ENCODE peak calls at places on chromosomes 13 and 19, in ten cellular contexts. One of them, this sample, is unnamed.

GRCh38 chr13:29978211-29978610 is 127.8 kb upstream of the UBL3 start:
- DNase-seq in pons: no peak
- DNase-seq in left colon: no peak
- DNase-seq in DND-41: no peak
- DNase-seq in trophoblast cell: no peak
- DNase-seq in testis: no peak
- DNase-seq in lower lobe of right lung: no peak
- DNase-seq in stimulated activated naive CD8-positive, alpha-beta T cell treated with anti-CD3 and anti-CD28 coated beads, Interleukin-15, amount 100 ng/mL, for 72 hours: no peak
- DNase-seq in stimulated activated CD4-positive, alpha-beta T cell treated with anti-CD3 and anti-CD28 coated beads, Interleukin-15, amount 100 ng/mL, for 1 hour: no peak
- DNase-seq in left ventricle myocardium inferior: no peak
- DNase-seq in this sample: no peak

GRCh38 chr19:15178629-15179308 is 22.0 kb downstream of the NOTCH3 start:
- DNase-seq in pons: no peak
- DNase-seq in left colon: no peak
- DNase-seq in DND-41: no peak
- DNase-seq in trophoblast cell: no peak
- DNase-seq in testis: no peak
- DNase-seq in lower lobe of right lung: no peak
- DNase-seq in stimulated activated naive CD8-positive, alpha-beta T cell treated with anti-CD3 and anti-CD28 coated beads, Interleukin-15, amount 100 ng/mL, for 72 hours: no peak
- DNase-seq in stimulated activated CD4-positive, alpha-beta T cell treated with anti-CD3 and anti-CD28 coated beads, Interleukin-15, amount 100 ng/mL, for 1 hour: no peak
- DNase-seq in left ventricle myocardium inferior: no peak
- DNase-seq in this sample: no peak

GRCh38 chr19:4380254-4380727 is 20.1 kb downstream of the SH3GL1 start:
- DNase-seq in pons: no peak
- DNase-seq in left colon: no peak
- DNase-seq in DND-41: no peak
- DNase-seq in trophoblast cell: peak; percentile 29
- DNase-seq in testis: peak; percentile 68
- DNase-seq in lower lobe of right lung: peak; percentile 73
- DNase-seq in stimulated activated naive CD8-positive, alpha-beta T cell treated with anti-CD3 and anti-CD28 coated beads, Interleukin-15, amount 100 ng/mL, for 72 hours: peak; percentile 26
- DNase-seq in stimulated activated CD4-positive, alpha-beta T cell treated with anti-CD3 and anti-CD28 coated beads, Interleukin-15, amount 100 ng/mL, for 1 hour: peak; percentile 26
- DNase-seq in left ventricle myocardium inferior: peak; percentile 55
- DNase-seq in this sample: peak; percentile 45

GRCh38 chr19:32798201-32798600 is 71.4 kb downstream of the SLC7A9 start:
- DNase-seq in pons: no peak
- DNase-seq in left colon: no peak
- DNase-seq in DND-41: no peak
- DNase-seq in trophoblast cell: no peak
- DNase-seq in testis: no peak
- DNase-seq in lower lobe of right lung: no peak
- DNase-seq in stimulated activated naive CD8-positive, alpha-beta T cell treated with anti-CD3 and anti-CD28 coated beads, Interleukin-15, amount 100 ng/mL, for 72 hours: no peak
- DNase-seq in stimulated activated CD4-positive, alpha-beta T cell treated with anti-CD3 and anti-CD28 coated beads, Interleukin-15, amount 100 ng/mL, for 1 hour: no peak
- DNase-seq in left ventricle myocardium inferior: no peak
- DNase-seq in this sample: no peak

GRCh38 chr13:75726313-75726712 is 90.2 kb downstream of the LMO7 start:
- DNase-seq in pons: no peak
- DNase-seq in left colon: no peak
- DNase-seq in DND-41: no peak
- DNase-seq in trophoblast cell: no peak
- DNase-seq in testis: no peak
- DNase-seq in lower lobe of right lung: no peak
- DNase-seq in stimulated activated naive CD8-positive, alpha-beta T cell treated with anti-CD3 and anti-CD28 coated beads, Interleukin-15, amount 100 ng/mL, for 72 hours: no peak
- DNase-seq in stimulated activated CD4-positive, alpha-beta T cell treated with anti-CD3 and anti-CD28 coated beads, Interleukin-15, amount 100 ng/mL, for 1 hour: no peak
- DNase-seq in left ventricle myocardium inferior: no peak
- DNase-seq in this sample: no peak

GRCh38 chr13:45592758-45593157 is 22.8 kb downstream of the ERICH6B start:
- DNase-seq in pons: no peak
- DNase-seq in left colon: no peak
- DNase-seq in DND-41: no peak
- DNase-seq in trophoblast cell: no peak
- DNase-seq in testis: no peak
- DNase-seq in lower lobe of right lung: no peak
- DNase-seq in stimulated activated naive CD8-positive, alpha-beta T cell treated with anti-CD3 and anti-CD28 coated beads, Interleukin-15, amount 100 ng/mL, for 72 hours: no peak
- DNase-seq in stimulated activated CD4-positive, alpha-beta T cell treated with anti-CD3 and anti-CD28 coated beads, Interleukin-15, amount 100 ng/mL, for 1 hour: no peak
- DNase-seq in left ventricle myocardium inferior: no peak
- DNase-seq in this sample: no peak

GRCh38 chr19:1079566-1080111 is 12.7 kb downstream of the ARHGAP45 start:
- DNase-seq in pons: no peak
- DNase-seq in left colon: peak; percentile 44
- DNase-seq in DND-41: no peak
- DNase-seq in trophoblast cell: no peak
- DNase-seq in testis: no peak
- DNase-seq in lower lobe of right lung: no peak
- DNase-seq in stimulated activated naive CD8-positive, alpha-beta T cell treated with anti-CD3 and anti-CD28 coated beads, Interleukin-15, amount 100 ng/mL, for 72 hours: peak; percentile 73
- DNase-seq in stimulated activated CD4-positive, alpha-beta T cell treated with anti-CD3 and anti-CD28 coated beads, Interleukin-15, amount 100 ng/mL, for 1 hour: peak; percentile 60
- DNase-seq in left ventricle myocardium inferior: no peak
- DNase-seq in this sample: no peak

GRCh38 chr13:104382941-104383340 is 1316.7 kb upstream of the SLC10A2 start:
- DNase-seq in pons: no peak
- DNase-seq in left colon: no peak
- DNase-seq in DND-41: no peak
- DNase-seq in trophoblast cell: no peak
- DNase-seq in testis: no peak
- DNase-seq in lower lobe of right lung: no peak
- DNase-seq in stimulated activated naive CD8-positive, alpha-beta T cell treated with anti-CD3 and anti-CD28 coated beads, Interleukin-15, amount 100 ng/mL, for 72 hours: no peak
- DNase-seq in stimulated activated CD4-positive, alpha-beta T cell treated with anti-CD3 and anti-CD28 coated beads, Interleukin-15, amount 100 ng/mL, for 1 hour: no peak
- DNase-seq in left ventricle myocardium inferior: no peak
- DNase-seq in this sample: no peak

GRCh38 chr13:30933334-30933681 is 852 bp downstream of the TEX26 start:
- DNase-seq in pons: no peak
- DNase-seq in left colon: no peak
- DNase-seq in DND-41: no peak
- DNase-seq in trophoblast cell: no peak
- DNase-seq in testis: no peak
- DNase-seq in lower lobe of right lung: no peak
- DNase-seq in stimulated activated naive CD8-positive, alpha-beta T cell treated with anti-CD3 and anti-CD28 coated beads, Interleukin-15, amount 100 ng/mL, for 72 hours: no peak
- DNase-seq in stimulated activated CD4-positive, alpha-beta T cell treated with anti-CD3 and anti-CD28 coated beads, Interleukin-15, amount 100 ng/mL, for 1 hour: no peak
- DNase-seq in left ventricle myocardium inferior: no peak
- DNase-seq in this sample: no peak

GRCh38 chr19:14347999-14348889 is 33.0 kb upstream of the ADGRE5 start:
- DNase-seq in pons: no peak
- DNase-seq in left colon: no peak
- DNase-seq in DND-41: peak; percentile 65
- DNase-seq in trophoblast cell: peak; percentile 67
- DNase-seq in testis: peak; percentile 69
- DNase-seq in lower lobe of right lung: peak; percentile 82
- DNase-seq in stimulated activated naive CD8-positive, alpha-beta T cell treated with anti-CD3 and anti-CD28 coated beads, Interleukin-15, amount 100 ng/mL, for 72 hours: peak; percentile 71
- DNase-seq in stimulated activated CD4-positive, alpha-beta T cell treated with anti-CD3 and anti-CD28 coated beads, Interleukin-15, amount 100 ng/mL, for 1 hour: peak; percentile 51
- DNase-seq in left ventricle myocardium inferior: peak; percentile 62
- DNase-seq in this sample: peak; percentile 58

GRCh38 chr13:22665531-22665930 is 515.2 kb upstream of the SGCG start:
- DNase-seq in pons: no peak
- DNase-seq in left colon: no peak
- DNase-seq in DND-41: no peak
- DNase-seq in trophoblast cell: no peak
- DNase-seq in testis: no peak
- DNase-seq in lower lobe of right lung: no peak
- DNase-seq in stimulated activated naive CD8-positive, alpha-beta T cell treated with anti-CD3 and anti-CD28 coated beads, Interleukin-15, amount 100 ng/mL, for 72 hours: no peak
- DNase-seq in stimulated activated CD4-positive, alpha-beta T cell treated with anti-CD3 and anti-CD28 coated beads, Interleukin-15, amount 100 ng/mL, for 1 hour: no peak
- DNase-seq in left ventricle myocardium inferior: no peak
- DNase-seq in this sample: no peak

GRCh38 chr19:3302755-3303154 is 63.6 kb upstream of the NFIC start:
- DNase-seq in pons: no peak
- DNase-seq in left colon: no peak
- DNase-seq in DND-41: peak; percentile 18
- DNase-seq in trophoblast cell: no peak
- DNase-seq in testis: no peak
- DNase-seq in lower lobe of right lung: no peak
- DNase-seq in stimulated activated naive CD8-positive, alpha-beta T cell treated with anti-CD3 and anti-CD28 coated beads, Interleukin-15, amount 100 ng/mL, for 72 hours: no peak
- DNase-seq in stimulated activated CD4-positive, alpha-beta T cell treated with anti-CD3 and anti-CD28 coated beads, Interleukin-15, amount 100 ng/mL, for 1 hour: no peak
- DNase-seq in left ventricle myocardium inferior: no peak
- DNase-seq in this sample: no peak

GRCh38 chr19:5954293-5954692 is 23.6 kb downstream of the RANBP3 start:
- DNase-seq in pons: no peak
- DNase-seq in left colon: no peak
- DNase-seq in DND-41: no peak
- DNase-seq in trophoblast cell: no peak
- DNase-seq in testis: no peak
- DNase-seq in lower lobe of right lung: no peak
- DNase-seq in stimulated activated naive CD8-positive, alpha-beta T cell treated with anti-CD3 and anti-CD28 coated beads, Interleukin-15, amount 100 ng/mL, for 72 hours: no peak
- DNase-seq in stimulated activated CD4-positive, alpha-beta T cell treated with anti-CD3 and anti-CD28 coated beads, Interleukin-15, amount 100 ng/mL, for 1 hour: no peak
- DNase-seq in left ventricle myocardium inferior: no peak
- DNase-seq in this sample: no peak

GRCh38 chr19:44795398-44795987 is 13.4 kb upstream of the BCAM start:
- DNase-seq in pons: no peak
- DNase-seq in left colon: no peak
- DNase-seq in DND-41: no peak
- DNase-seq in trophoblast cell: no peak
- DNase-seq in testis: no peak
- DNase-seq in lower lobe of right lung: no peak
- DNase-seq in stimulated activated naive CD8-positive, alpha-beta T cell treated with anti-CD3 and anti-CD28 coated beads, Interleukin-15, amount 100 ng/mL, for 72 hours: no peak
- DNase-seq in stimulated activated CD4-positive, alpha-beta T cell treated with anti-CD3 and anti-CD28 coated beads, Interleukin-15, amount 100 ng/mL, for 1 hour: no peak
- DNase-seq in left ventricle myocardium inferior: no peak
- DNase-seq in this sample: no peak

GRCh38 chr13:55977436-55977835 is 1163.3 kb upstream of the PRR20A start:
- DNase-seq in pons: no peak
- DNase-seq in left colon: no peak
- DNase-seq in DND-41: no peak
- DNase-seq in trophoblast cell: no peak
- DNase-seq in testis: no peak
- DNase-seq in lower lobe of right lung: no peak
- DNase-seq in stimulated activated naive CD8-positive, alpha-beta T cell treated with anti-CD3 and anti-CD28 coated beads, Interleukin-15, amount 100 ng/mL, for 72 hours: no peak
- DNase-seq in stimulated activated CD4-positive, alpha-beta T cell treated with anti-CD3 and anti-CD28 coated beads, Interleukin-15, amount 100 ng/mL, for 1 hour: no peak
- DNase-seq in left ventricle myocardium inferior: no peak
- DNase-seq in this sample: no peak

GRCh38 chr13:23848639-23849282 is 40.4 kb downstream of the MIPEP start:
- DNase-seq in pons: no peak
- DNase-seq in left colon: no peak
- DNase-seq in DND-41: no peak
- DNase-seq in trophoblast cell: no peak
- DNase-seq in testis: no peak
- DNase-seq in lower lobe of right lung: no peak
- DNase-seq in stimulated activated naive CD8-positive, alpha-beta T cell treated with anti-CD3 and anti-CD28 coated beads, Interleukin-15, amount 100 ng/mL, for 72 hours: no peak
- DNase-seq in stimulated activated CD4-positive, alpha-beta T cell treated with anti-CD3 and anti-CD28 coated beads, Interleukin-15, amount 100 ng/mL, for 1 hour: no peak
- DNase-seq in left ventricle myocardium inferior: no peak
- DNase-seq in this sample: no peak

GRCh38 chr13:41060723-41061074 is 610 bp upstream of the WBP4 start:
- DNase-seq in pons: peak; percentile 79
- DNase-seq in left colon: peak; percentile 78
- DNase-seq in DND-41: peak; percentile 88
- DNase-seq in trophoblast cell: peak; percentile 88
- DNase-seq in testis: peak; percentile 88
- DNase-seq in lower lobe of right lung: peak; percentile 93
- DNase-seq in stimulated activated naive CD8-positive, alpha-beta T cell treated with anti-CD3 and anti-CD28 coated beads, Interleukin-15, amount 100 ng/mL, for 72 hours: peak; percentile 93
- DNase-seq in stimulated activated CD4-positive, alpha-beta T cell treated with anti-CD3 and anti-CD28 coated beads, Interleukin-15, amount 100 ng/mL, for 1 hour: peak; percentile 82
- DNase-seq in left ventricle myocardium inferior: peak; percentile 82
- DNase-seq in this sample: peak; percentile 83

GRCh38 chr13:40974460-40975407 is 44.4 kb downstream of the ELF1 start:
- DNase-seq in pons: peak; percentile 70
- DNase-seq in left colon: no peak
- DNase-seq in DND-41: peak; percentile 55
- DNase-seq in trophoblast cell: no peak
- DNase-seq in testis: peak; percentile 42
- DNase-seq in lower lobe of right lung: no peak
- DNase-seq in stimulated activated naive CD8-positive, alpha-beta T cell treated with anti-CD3 and anti-CD28 coated beads, Interleukin-15, amount 100 ng/mL, for 72 hours: peak; percentile 42
- DNase-seq in stimulated activated CD4-positive, alpha-beta T cell treated with anti-CD3 and anti-CD28 coated beads, Interleukin-15, amount 100 ng/mL, for 1 hour: no peak
- DNase-seq in left ventricle myocardium inferior: no peak
- DNase-seq in this sample: no peak

GRCh38 chr13:32036762-32037161 is 5.2 kb downstream of the FRY start:
- DNase-seq in pons: no peak
- DNase-seq in left colon: no peak
- DNase-seq in DND-41: no peak
- DNase-seq in trophoblast cell: no peak
- DNase-seq in testis: no peak
- DNase-seq in lower lobe of right lung: no peak
- DNase-seq in stimulated activated naive CD8-positive, alpha-beta T cell treated with anti-CD3 and anti-CD28 coated beads, Interleukin-15, amount 100 ng/mL, for 72 hours: no peak
- DNase-seq in stimulated activated CD4-positive, alpha-beta T cell treated with anti-CD3 and anti-CD28 coated beads, Interleukin-15, amount 100 ng/mL, for 1 hour: no peak
- DNase-seq in left ventricle myocardium inferior: no peak
- DNase-seq in this sample: no peak

GRCh38 chr19:19531951-19532805 is 3.5 kb downstream of the YJEFN3 start:
- DNase-seq in pons: peak; percentile 57
- DNase-seq in left colon: peak; percentile 51
- DNase-seq in DND-41: peak; percentile 75
- DNase-seq in trophoblast cell: peak; percentile 94
- DNase-seq in testis: peak; percentile 90
- DNase-seq in lower lobe of right lung: peak; percentile 91
- DNase-seq in stimulated activated naive CD8-positive, alpha-beta T cell treated with anti-CD3 and anti-CD28 coated beads, Interleukin-15, amount 100 ng/mL, for 72 hours: peak; percentile 87
- DNase-seq in stimulated activated CD4-positive, alpha-beta T cell treated with anti-CD3 and anti-CD28 coated beads, Interleukin-15, amount 100 ng/mL, for 1 hour: peak; percentile 88
- DNase-seq in left ventricle myocardium inferior: peak; percentile 85
- DNase-seq in this sample: peak; percentile 72

GRCh38 chr13:27172495-27172842 is 858 bp upstream of the USP12 start:
- DNase-seq in pons: no peak
- DNase-seq in left colon: no peak
- DNase-seq in DND-41: peak; percentile 18
- DNase-seq in trophoblast cell: peak; percentile 62
- DNase-seq in testis: peak; percentile 33
- DNase-seq in lower lobe of right lung: no peak
- DNase-seq in stimulated activated naive CD8-positive, alpha-beta T cell treated with anti-CD3 and anti-CD28 coated beads, Interleukin-15, amount 100 ng/mL, for 72 hours: no peak
- DNase-seq in stimulated activated CD4-positive, alpha-beta T cell treated with anti-CD3 and anti-CD28 coated beads, Interleukin-15, amount 100 ng/mL, for 1 hour: no peak
- DNase-seq in left ventricle myocardium inferior: no peak
- DNase-seq in this sample: no peak

GRCh38 chr13:42274386-42275097 is 2.6 kb downstream of the AKAP11 start:
- DNase-seq in pons: no peak
- DNase-seq in left colon: no peak
- DNase-seq in DND-41: no peak
- DNase-seq in trophoblast cell: no peak
- DNase-seq in testis: no peak
- DNase-seq in lower lobe of right lung: no peak
- DNase-seq in stimulated activated naive CD8-positive, alpha-beta T cell treated with anti-CD3 and anti-CD28 coated beads, Interleukin-15, amount 100 ng/mL, for 72 hours: no peak
- DNase-seq in stimulated activated CD4-positive, alpha-beta T cell treated with anti-CD3 and anti-CD28 coated beads, Interleukin-15, amount 100 ng/mL, for 1 hour: no peak
- DNase-seq in left ventricle myocardium inferior: no peak
- DNase-seq in this sample: no peak

GRCh38 chr19:49533551-49534488 is 6.0 kb downstream of the RCN3 start:
- DNase-seq in pons: no peak
- DNase-seq in left colon: no peak
- DNase-seq in DND-41: peak; percentile 36
- DNase-seq in trophoblast cell: peak; percentile 63
- DNase-seq in testis: peak; percentile 79
- DNase-seq in lower lobe of right lung: peak; percentile 87
- DNase-seq in stimulated activated naive CD8-positive, alpha-beta T cell treated with anti-CD3 and anti-CD28 coated beads, Interleukin-15, amount 100 ng/mL, for 72 hours: peak; percentile 84
- DNase-seq in stimulated activated CD4-positive, alpha-beta T cell treated with anti-CD3 and anti-CD28 coated beads, Interleukin-15, amount 100 ng/mL, for 1 hour: peak; percentile 85
- DNase-seq in left ventricle myocardium inferior: peak; percentile 81
- DNase-seq in this sample: peak; percentile 79

GRCh38 chr13:98443329-98443728 is 133.6 kb downstream of the STK24 start:
- DNase-seq in pons: no peak
- DNase-seq in left colon: no peak
- DNase-seq in DND-41: no peak
- DNase-seq in trophoblast cell: no peak
- DNase-seq in testis: no peak
- DNase-seq in lower lobe of right lung: peak; percentile 44
- DNase-seq in stimulated activated naive CD8-positive, alpha-beta T cell treated with anti-CD3 and anti-CD28 coated beads, Interleukin-15, amount 100 ng/mL, for 72 hours: no peak
- DNase-seq in stimulated activated CD4-positive, alpha-beta T cell treated with anti-CD3 and anti-CD28 coated beads, Interleukin-15, amount 100 ng/mL, for 1 hour: no peak
- DNase-seq in left ventricle myocardium inferior: no peak
- DNase-seq in this sample: no peak

GRCh38 chr19:39557791-39558622 is 18.0 kb upstream of the EID2 start:
- DNase-seq in pons: no peak
- DNase-seq in left colon: no peak
- DNase-seq in DND-41: no peak
- DNase-seq in trophoblast cell: peak; percentile 24
- DNase-seq in testis: no peak
- DNase-seq in lower lobe of right lung: no peak
- DNase-seq in stimulated activated naive CD8-positive, alpha-beta T cell treated with anti-CD3 and anti-CD28 coated beads, Interleukin-15, amount 100 ng/mL, for 72 hours: no peak
- DNase-seq in stimulated activated CD4-positive, alpha-beta T cell treated with anti-CD3 and anti-CD28 coated beads, Interleukin-15, amount 100 ng/mL, for 1 hour: no peak
- DNase-seq in left ventricle myocardium inferior: no peak
- DNase-seq in this sample: no peak

GRCh38 chr13:109198585-109198984 is 569.2 kb downstream of the MYO16 start:
- DNase-seq in pons: no peak
- DNase-seq in left colon: no peak
- DNase-seq in DND-41: no peak
- DNase-seq in trophoblast cell: no peak
- DNase-seq in testis: no peak
- DNase-seq in lower lobe of right lung: no peak
- DNase-seq in stimulated activated naive CD8-positive, alpha-beta T cell treated with anti-CD3 and anti-CD28 coated beads, Interleukin-15, amount 100 ng/mL, for 72 hours: no peak
- DNase-seq in stimulated activated CD4-positive, alpha-beta T cell treated with anti-CD3 and anti-CD28 coated beads, Interleukin-15, amount 100 ng/mL, for 1 hour: no peak
- DNase-seq in left ventricle myocardium inferior: no peak
- DNase-seq in this sample: no peak

GRCh38 chr13:90910240-90910639 is 437.2 kb upstream of the MIR17HG start:
- DNase-seq in pons: no peak
- DNase-seq in left colon: no peak
- DNase-seq in DND-41: no peak
- DNase-seq in trophoblast cell: no peak
- DNase-seq in testis: no peak
- DNase-seq in lower lobe of right lung: no peak
- DNase-seq in stimulated activated naive CD8-positive, alpha-beta T cell treated with anti-CD3 and anti-CD28 coated beads, Interleukin-15, amount 100 ng/mL, for 72 hours: no peak
- DNase-seq in stimulated activated CD4-positive, alpha-beta T cell treated with anti-CD3 and anti-CD28 coated beads, Interleukin-15, amount 100 ng/mL, for 1 hour: no peak
- DNase-seq in left ventricle myocardium inferior: no peak
- DNase-seq in this sample: no peak

GRCh38 chr13:37662624-37663023 is 64.1 kb upstream of the POSTN start:
- DNase-seq in pons: no peak
- DNase-seq in left colon: no peak
- DNase-seq in DND-41: no peak
- DNase-seq in trophoblast cell: no peak
- DNase-seq in testis: no peak
- DNase-seq in lower lobe of right lung: no peak
- DNase-seq in stimulated activated naive CD8-positive, alpha-beta T cell treated with anti-CD3 and anti-CD28 coated beads, Interleukin-15, amount 100 ng/mL, for 72 hours: no peak
- DNase-seq in stimulated activated CD4-positive, alpha-beta T cell treated with anti-CD3 and anti-CD28 coated beads, Interleukin-15, amount 100 ng/mL, for 1 hour: no peak
- DNase-seq in left ventricle myocardium inferior: no peak
- DNase-seq in this sample: no peak

This sample was measured in uterus.